ENCODE peak calls at places on chromosomes 12 and 14, in five cellular contexts. K, Y, M, G and V are unnamed samples. For H3K36me3, H3K9me3 and H3K27me3, the result is how much of the 10 kb centered on the place peaks cover.

GRCh38 chr14:36848213-36848612 is 186.6 kb downstream of the PAX9 start:
- DNase-seq in K (no peak), Y (no peak), M (no peak), G (no peak), V (no peak)

GRCh38 chr12:5586201-5586600 is 154.3 kb downstream of the NTF3 start:
- DNase-seq in K (no peak), Y (peak), M (peak), G (no peak), V (peak)

GRCh38 chr14:50766338-50766886 is 64.5 kb downstream of the NIN start:
- DNase-seq in K (no peak), Y (peak), M (no peak), G (no peak), V (no peak)

GRCh38 chr14:81176224-81176623 is 44.5 kb downstream of the GTF2A1 start:
- DNase-seq in K (no peak), Y (no peak), M (no peak), G (no peak), V (no peak)

GRCh38 chr14:104281768-104282301 is 143.4 kb downstream of the KIF26A start:
- DNase-seq in K (peak), Y (no peak), M (no peak), G (no peak), V (no peak)

GRCh38 chr14:84482256-84483071 is 1047.5 kb upstream of the FLRT2 start:
- DNase-seq in K (no peak), Y (peak), M (peak), G (peak), V (peak)

GRCh38 chr12:82896979-82897378 is 210.3 kb downstream of the TMTC2 start:
- DNase-seq in K (no peak), Y (peak), M (peak), G (no peak), V (no peak)

GRCh38 chr12:46701356-46701755 is 124.4 kb downstream of the SLC38A4 start:
- DNase-seq in K (no peak), Y (no peak), M (no peak), G (no peak), V (peak)

GRCh38 chr12:51958542-51958941 is 7.0 kb downstream of the ACVR1B start:
- DNase-seq in K (no peak), Y (no peak), M (no peak), G (no peak), V (no peak)

GRCh38 chr14:94481468-94482131 is 5.6 kb upstream of the SERPINA9 start:
- DNase-seq in K (no peak), Y (peak), M (peak), G (no peak), V (no peak)

GRCh38 chr12:109989380-109989779 is 6.8 kb downstream of the GIT2 start:
- DNase-seq in K (no peak), Y (no peak), M (peak), G (no peak), V (no peak)

GRCh38 chr14:38866461-38866860 is 236.6 kb downstream of the SEC23A start:
- DNase-seq in K (no peak), Y (no peak), M (no peak), G (no peak), V (no peak)

GRCh38 chr12:86158956-86159355 is 97.2 kb downstream of the MGAT4C start:
- DNase-seq in K (no peak), Y (peak), M (peak), G (no peak), V (no peak)

GRCh38 chr14:26984318-26985177 is 386.7 kb upstream of the NOVA1 start:
- DNase-seq in K (no peak), Y (peak), M (peak), G (peak), V (peak)

GRCh38 chr12:93762059-93762719 is 85.0 kb downstream of the CRADD start:
- DNase-seq in K (no peak), Y (peak), M (peak), G (no peak), V (no peak)

GRCh38 chr12:38175538-38175937 is 141.0 kb upstream of the ALG10B start:
- DNase-seq in K (no peak), Y (no peak), M (no peak), G (no peak), V (no peak)

GRCh38 chr12:58393152-58393551 is 451.8 kb downstream of the ATP23 start:
- DNase-seq in K (no peak), Y (peak), M (peak), G (no peak), V (no peak)

GRCh38 chr14:53306267-53306721 is 153.2 kb upstream of the DDHD1 start:
- DNase-seq in K (no peak), Y (peak), M (peak), G (peak), V (peak)

GRCh38 chr14:103857256-103857655 is 9.9 kb upstream of the PPP1R13B start:
- DNase-seq in K (peak), Y (no peak), M (no peak), G (no peak), V (no peak)

GRCh38 chr12:30968211-30968610 is 41.7 kb downstream of the TSPAN11 start:
- DNase-seq in K (no peak), Y (no peak), M (no peak), G (no peak), V (no peak)

GRCh38 chr12:124397807-124398577 is 103.1 kb downstream of the RFLNA start:
- DNase-seq in K (no peak), Y (no peak), M (peak), G (no peak), V (no peak)
- H3K36me3 ChIP-seq in K (half or more), Y (under half), M (half or more), G (half or more), V (under half)

DNA sequence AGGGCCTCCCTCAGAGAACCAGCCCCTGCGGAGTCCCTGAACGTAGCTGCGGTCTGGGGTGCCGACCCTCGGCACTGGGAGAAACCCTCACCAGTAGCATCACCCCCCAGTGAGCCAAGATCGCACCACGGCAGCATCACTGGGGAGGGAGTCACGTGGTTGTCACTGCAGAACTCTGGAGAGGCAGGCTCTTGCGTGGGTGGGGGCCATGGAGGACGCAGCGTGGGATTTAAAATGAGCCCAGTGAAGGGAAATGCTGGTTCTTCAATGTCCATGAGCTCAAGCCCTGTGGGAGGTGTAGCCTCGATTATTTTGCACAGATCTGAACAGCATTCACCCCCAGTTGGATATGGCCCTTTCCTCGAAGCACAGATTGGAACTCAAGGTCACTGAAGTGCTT is 3.9 kb upstream of the GALNT9 start:
- DNase-seq in K (peak), Y (no peak), M (no peak), G (no peak), V (no peak)
- H3K9me3 ChIP-seq in K (under half), Y (under half), M (under half), G (under half), V (under half)

DNA sequence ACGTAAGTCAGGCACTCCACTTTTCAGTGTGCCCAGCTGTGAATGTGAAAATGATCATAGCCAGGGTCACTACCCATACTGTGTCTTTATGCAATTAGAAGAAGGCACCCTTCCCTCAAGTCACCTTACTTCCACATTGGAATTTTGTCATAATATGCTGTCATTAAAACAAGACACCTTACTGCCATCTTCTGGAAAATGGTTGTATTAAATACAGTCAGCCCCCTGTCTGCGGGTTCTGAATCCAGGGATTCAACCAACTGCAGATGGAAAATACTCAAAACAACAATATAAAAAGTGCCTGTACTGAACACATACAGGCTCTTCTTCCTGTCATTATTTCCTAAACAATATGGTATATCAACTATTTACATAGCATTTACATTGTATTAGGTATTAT is 70.2 kb upstream of the TBX5 start:
- DNase-seq in K (no peak), Y (peak), M (peak), G (no peak), V (peak)
- H3K27me3 ChIP-seq in K (half or more), Y (under half), M (under half), G (under half), V (half or more)

GRCh38 chr12:49564241-49565118 is 3.5 kb downstream of the MCRS1 start:
- DNase-seq in K (peak), Y (no peak), M (no peak), G (no peak), V (no peak)
- H3K36me3 ChIP-seq in K (half or more), Y (under half), M (under half), G (half or more), V (under half)